ENCODE peak calls at places on chromosome 12, in four cellular contexts. O, E, T and Y are unnamed samples.

GRCh38 chr12:116675339-116676107 is 62.3 kb downstream of the SPRING1 start:
- DNase-seq in O (no peak), E (no peak), T (no peak), Y (no peak)

GRCh38 chr12:27515671-27516070 is 8.3 kb upstream of the PPFIBP1 start:
- DNase-seq in O (no peak), E (no peak), T (no peak), Y (no peak)

GRCh38 chr12:20120296-20120695 is 248.0 kb upstream of the PDE3A start:
- DNase-seq in O (no peak), E (no peak), T (no peak), Y (no peak)

GRCh38 chr12:112907415-112908157 is 824 bp downstream of the OAS1 start:
- DNase-seq in O (no peak), E (no peak), T (no peak), Y (no peak)

GRCh38 chr12:24901975-24902461 is 46.9 kb downstream of the BCAT1 start:
- DNase-seq in O (no peak), E (no peak), T (no peak), Y (peak)

GRCh38 chr12:45388545-45388944 is 172.7 kb downstream of the ANO6 start:
- DNase-seq in O (peak), E (no peak), T (peak), Y (peak)

GRCh38 chr12:30108666-30109065 is 324.9 kb upstream of the TMTC1 start:
- DNase-seq in O (no peak), E (no peak), T (no peak), Y (no peak)

GRCh38 chr12:100716658-100716948 is 78.0 kb upstream of the ANO4 start:
- DNase-seq in O (no peak), E (no peak), T (no peak), Y (no peak)

GRCh38 chr12:13719986-13720385 is 261.4 kb downstream of the GRIN2B start:
- DNase-seq in O (no peak), E (no peak), T (no peak), Y (no peak)

GRCh38 chr12:26091837-26092236 is 33.0 kb downstream of the BHLHE41 start:
- DNase-seq in O (no peak), E (no peak), T (no peak), Y (no peak)

GRCh38 chr12:113134521-113134951 is 1.0 kb downstream of the RASAL1 start:
- DNase-seq in O (no peak), E (no peak), T (no peak), Y (no peak)

GRCh38 chr12:118641249-118641648 is 264.9 kb downstream of the SUDS3 start:
- DNase-seq in O (no peak), E (no peak), T (no peak), Y (no peak)

GRCh38 chr12:7609480-7609879 is 56.2 kb downstream of the APOBEC1 start:
- DNase-seq in O (no peak), E (no peak), T (no peak), Y (no peak)

GRCh38 chr12:30754383-30754749 is 385 bp downstream of the CAPRIN2 start:
- DNase-seq in O (peak), E (no peak), T (no peak), Y (no peak)

GRCh38 chr12:89709994-89710872 is 1.6 kb upstream of the ATP2B1 start:
- DNase-seq in O (peak), E (peak), T (peak), Y (no peak)

GRCh38 chr12:129257526-129257925 is 404.2 kb downstream of the GLT1D1 start:
- DNase-seq in O (no peak), E (no peak), T (no peak), Y (no peak)

GRCh38 chr12:50102648-50103309 is 1.0 kb upstream of the GPD1 start:
- DNase-seq in O (no peak), E (no peak), T (no peak), Y (no peak)

GRCh38 chr12:1826867-1827705 is 6.7 kb downstream of the LRTM2 start:
- DNase-seq in O (no peak), E (no peak), T (no peak), Y (no peak)

GRCh38 chr12:147242-147641 is 66.7 kb downstream of the SLC6A12 start:
- DNase-seq in O (no peak), E (no peak), T (no peak), Y (no peak)

GRCh38 chr12:51480978-51481377 is 56.3 kb downstream of the SLC4A8 start:
- DNase-seq in O (no peak), E (no peak), T (no peak), Y (no peak)

GRCh38 chr12:125451408-125451807 is 386.2 kb downstream of the AACS start:
- DNase-seq in O (no peak), E (no peak), T (no peak), Y (no peak)

GRCh38 chr12:69351462-69352236 is 3.5 kb downstream of the LYZ start:
- DNase-seq in O (no peak), E (no peak), T (no peak), Y (no peak)

GRCh38 chr12:62848418-62848817 is 86.5 kb downstream of the PPM1H start:
- DNase-seq in O (peak), E (no peak), T (no peak), Y (no peak)

GRCh38 chr12:70920251-70920851 is at the start of gene PTPRR:
- DNase-seq in O (no peak), E (no peak), T (no peak), Y (no peak)

GRCh38 chr12:31594681-31595080 is 3.7 kb upstream of the DENND5B start:
- DNase-seq in O (no peak), E (no peak), T (no peak), Y (no peak)

GRCh38 chr12:79514730-79515525 is 175.8 kb downstream of the PAWR start:
- DNase-seq in O (no peak), E (no peak), T (no peak), Y (no peak)

GRCh38 chr12:116599285-116600122 is 40.3 kb downstream of the MAP1LC3B2 start:
- DNase-seq in O (peak), E (peak), T (peak), Y (peak)

GRCh38 chr12:100842156-100842555 is 47.6 kb downstream of the ANO4 start:
- DNase-seq in O (no peak), E (no peak), T (no peak), Y (peak)

GRCh38 chr12:93139028-93139665 is 210.1 kb upstream of the EEA1 start:
- DNase-seq in O (no peak), E (no peak), T (no peak), Y (no peak)

GRCh38 chr12:117112268-117112595 is 13.0 kb upstream of the TESC start:
- DNase-seq in O (no peak), E (no peak), T (no peak), Y (no peak)

GRCh38 chr12:79547735-79548347 is 142.9 kb downstream of the PAWR start:
- DNase-seq in O (peak), E (no peak), T (peak), Y (peak)

GRCh38 chr12:45670339-45671065 is 59.0 kb upstream of the ARID2 start:
- DNase-seq in O (no peak), E (no peak), T (no peak), Y (peak)

GRCh38 chr12:10143205-10143604 is 13.2 kb upstream of the CLEC7A start:
- DNase-seq in O (no peak), E (no peak), T (no peak), Y (no peak)

GRCh38 chr12:98469108-98469507 is 46.3 kb upstream of the TMPO start:
- DNase-seq in O (no peak), E (no peak), T (no peak), Y (no peak)

GRCh38 chr12:109927622-109928021 is 27.5 kb downstream of the TCHP start:
- DNase-seq in O (peak), E (peak), T (no peak), Y (peak)

GRCh38 chr12:53596920-53597363 is 29.2 kb downstream of the ATF7 start:
- DNase-seq in O (no peak), E (no peak), T (no peak), Y (no peak)

GRCh38 chr12:27906658-27907473 is 65.7 kb downstream of the PTHLH start:
- DNase-seq in O (no peak), E (no peak), T (no peak), Y (no peak)

GRCh38 chr12:87509233-87509820 is 519.9 kb downstream of the C12orf50 start:
- DNase-seq in O (peak), E (no peak), T (no peak), Y (no peak)

DNA sequence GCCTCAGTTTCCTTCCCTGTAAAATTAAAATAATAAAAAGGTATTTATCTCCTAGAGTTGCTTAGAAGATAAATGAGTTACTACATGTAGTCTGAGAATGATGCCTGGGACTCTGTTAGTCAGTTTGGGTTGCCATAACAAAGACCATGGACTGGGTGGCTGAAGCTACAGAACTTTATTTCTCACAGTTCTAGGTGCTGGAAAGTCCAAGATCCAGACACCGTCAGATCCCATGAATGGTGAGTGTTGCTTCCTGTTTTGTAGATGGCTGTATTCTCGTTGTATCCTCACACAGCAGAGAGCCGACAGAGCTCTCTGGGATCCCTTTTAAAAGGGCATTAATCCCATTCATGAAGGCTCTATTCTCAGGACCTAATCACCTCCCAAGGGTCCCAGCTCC is 64.0 kb upstream of the LTA4H start:
- DNase-seq in O (no peak), E (no peak), T (no peak), Y (no peak)
- H3K4me3 ChIP-seq in O (no peak), E (peak), T (no peak), Y (no peak)

DNA sequence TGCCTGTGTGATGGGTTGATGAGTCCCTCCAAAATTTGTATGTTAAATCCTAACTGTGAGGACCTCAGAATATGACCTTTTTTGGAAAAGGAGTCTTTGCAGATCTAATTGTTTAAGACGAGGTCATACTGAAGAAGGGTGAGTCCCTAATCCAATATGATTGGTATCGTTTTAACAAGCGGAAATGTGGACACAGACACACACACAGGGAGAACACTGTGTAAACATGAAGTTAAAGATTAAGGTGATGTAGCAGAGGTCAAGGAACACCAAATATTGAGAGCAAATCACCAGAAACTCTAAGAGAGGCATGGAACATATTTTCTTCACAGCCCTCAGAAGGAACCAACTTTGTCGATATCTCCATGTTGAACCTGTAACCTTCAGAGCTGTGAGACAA is 1106.7 kb downstream of the SLC6A15 start:
- DNase-seq in O (no peak), E (no peak), T (no peak), Y (no peak)
- H3K4me3 ChIP-seq in O (peak), E (no peak), T (no peak), Y (no peak)

GRCh38 chr12:21604245-21605101 is at the start of gene GYS2:
- DNase-seq in O (no peak), E (no peak), T (no peak), Y (no peak)
- H3K4me3 ChIP-seq in O (no peak), E (no peak), T (no peak), Y (no peak)

GRCh38 chr12:94151577-94151976 is 3.2 kb downstream of the PLXNC1 start:
- DNase-seq in O (no peak), E (no peak), T (no peak), Y (no peak)

GRCh38 chr12:94148841-94149780 is 734 bp downstream of the PLXNC1 start:
- DNase-seq in O (peak), E (no peak), T (peak), Y (peak)

GRCh38 chr12:94150483-94151225 is 2.3 kb downstream of the PLXNC1 start:
- DNase-seq in O (no peak), E (no peak), T (peak), Y (peak)

GRCh38 chr12:94147991-94148840 is at the start of gene PLXNC1:
- DNase-seq in O (peak), E (peak), T (peak), Y (peak)

DNA sequence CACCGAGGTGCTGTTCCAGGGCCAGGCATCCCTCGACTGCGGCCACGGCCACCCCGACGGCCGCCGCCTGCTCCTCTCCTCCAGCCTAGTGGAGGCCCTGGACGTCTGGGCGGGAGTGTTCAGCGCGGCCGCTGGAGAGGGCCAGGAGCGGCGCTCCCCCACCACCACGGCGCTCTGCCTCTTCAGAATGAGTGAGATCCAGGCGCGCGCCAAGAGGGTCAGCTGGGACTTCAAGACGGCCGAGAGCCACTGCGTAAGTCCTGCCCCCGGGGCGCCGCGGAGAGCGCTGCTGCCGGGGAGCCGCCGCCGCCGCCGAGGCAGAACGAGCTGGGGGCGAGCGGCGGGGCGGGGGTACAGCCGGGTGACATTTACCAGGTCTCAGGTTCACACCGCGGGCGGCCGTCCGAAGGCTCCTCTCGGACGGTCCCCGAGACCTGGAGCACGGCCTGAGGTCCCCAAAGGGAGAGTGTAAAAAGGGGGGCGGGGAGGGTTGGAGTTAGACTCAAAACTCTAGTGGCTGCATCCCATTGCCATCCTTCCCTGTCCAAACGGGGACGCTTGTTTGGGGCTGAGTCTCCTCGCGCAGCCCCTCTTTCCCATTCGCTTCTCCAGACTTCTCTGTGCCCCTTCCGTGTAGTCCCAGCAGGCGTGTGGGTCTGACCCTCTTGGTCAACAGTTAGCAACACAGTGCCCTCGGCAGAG is 1.6 kb downstream of the PLXNC1 start:
- DNase-seq in O (no peak), E (no peak), T (peak), Y (no peak)
- H3K4me3 ChIP-seq in O (peak), E (peak), T (peak), Y (peak)

GRCh38 chr12:108637631-108638030 is 3.9 kb upstream of the SELPLG start:
- DNase-seq in O (no peak), E (no peak), T (no peak), Y (peak)
- H3K4me3 ChIP-seq in O (no peak), E (no peak), T (no peak), Y (no peak)

GRCh38 chr12:6522193-6522592 is 12.1 kb upstream of the GAPDH start:
- DNase-seq in O (no peak), E (no peak), T (no peak), Y (no peak)
- H3K4me3 ChIP-seq in O (no peak), E (no peak), T (no peak), Y (no peak)

GRCh38 chr12:56753566-56753965 is 1.4 kb upstream of the PRIM1 start:
- DNase-seq in O (no peak), E (no peak), T (no peak), Y (no peak)
- H3K4me3 ChIP-seq in O (no peak), E (no peak), T (no peak), Y (no peak)

DNA sequence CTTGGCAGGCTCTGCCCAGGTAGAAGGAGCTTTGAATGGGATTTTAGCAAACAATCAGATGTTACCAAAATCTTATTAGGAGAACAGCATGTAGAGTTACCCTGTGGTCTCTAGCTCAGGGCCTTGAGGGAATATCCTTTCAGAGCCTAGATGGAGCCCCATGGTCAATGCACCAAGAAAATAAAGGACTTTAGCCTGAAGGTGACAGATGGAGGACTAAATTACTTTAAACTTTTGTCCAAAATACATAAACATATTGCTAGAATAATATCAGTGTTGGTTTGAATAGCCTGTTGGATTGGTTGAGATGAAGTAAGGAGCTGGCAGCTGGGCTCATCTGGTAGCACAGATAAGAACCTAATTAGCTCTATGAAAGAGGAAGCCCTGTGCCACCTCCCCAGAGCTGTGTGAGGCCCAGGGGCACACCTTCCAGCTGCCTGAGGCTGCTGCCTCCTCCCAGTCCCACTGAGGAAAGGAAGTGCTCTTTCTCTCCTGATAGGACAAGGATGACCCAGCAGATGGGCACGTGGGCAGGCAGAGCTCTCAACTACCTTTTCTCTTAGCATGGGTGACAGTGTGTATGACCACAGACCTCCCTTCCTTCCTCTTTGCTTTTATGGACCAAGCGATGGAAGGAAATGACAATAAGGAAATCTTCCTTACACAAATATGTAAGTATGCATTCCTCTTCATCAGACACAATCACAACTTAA is 127.4 kb upstream of the AMIGO2 start:
- DNase-seq in O (no peak), E (peak), T (no peak), Y (peak)
- H3K4me3 ChIP-seq in O (no peak), E (peak), T (no peak), Y (peak)

GRCh38 chr12:65728348-65728912 is 95.9 kb upstream of the HMGA2 start:
- DNase-seq in O (no peak), E (no peak), T (no peak), Y (no peak)
- H3K4me3 ChIP-seq in O (no peak), E (no peak), T (no peak), Y (no peak)

DNA sequence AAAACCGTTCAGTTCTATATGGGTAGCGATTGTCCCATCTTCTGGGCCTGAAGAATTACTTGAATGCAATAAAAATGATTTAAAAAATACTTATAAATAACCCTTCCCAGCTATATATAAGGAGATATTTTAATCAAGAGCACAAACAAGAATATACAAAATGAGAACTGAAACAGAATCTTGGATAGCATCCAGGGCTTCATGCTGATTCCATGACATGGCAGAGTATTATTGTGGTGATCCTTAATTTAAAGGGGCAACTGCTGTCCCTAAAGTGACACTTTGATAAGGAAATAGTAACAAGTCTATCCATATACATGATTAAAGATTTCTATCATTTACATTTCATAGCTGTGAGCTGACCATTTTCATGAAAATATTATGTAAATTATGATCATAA is 18.8 kb downstream of the WBP11 start:
- DNase-seq in O (no peak), E (no peak), T (no peak), Y (no peak)
- H3K4me3 ChIP-seq in O (no peak), E (no peak), T (no peak), Y (no peak)